ENCODE peak calls at places on chromosomes 11 and 22, in six cellular contexts. V, S, T, R, F and J are unnamed samples.

GRCh38 chr22:19523240-19524169 is 705 bp downstream of the CLDN5 start:
- DNase-seq in F (no peak), R (no peak), V (peak), S (no peak), T (no peak), J (no peak)

GRCh38 chr22:26597026-26597425 is 7.1 kb upstream of the TPST2 start:
- DNase-seq in T (no peak), F (no peak), R (no peak), V (no peak), S (no peak), J (no peak)

GRCh38 chr22:43919106-43919965 is 4.3 kb upstream of the PNPLA3 start:
- DNase-seq in V (peak), S (no peak), F (no peak), T (no peak), R (no peak), J (no peak)

GRCh38 chr11:134572741-134573675 is 161.0 kb upstream of the B3GAT1 start:
- DNase-seq in S (no peak), F (no peak), R (no peak), T (no peak), V (no peak), J (no peak)

GRCh38 chr11:92383430-92383829 is 158.8 kb downstream of the FAT3 start:
- DNase-seq in V (peak), R (peak), T (no peak), S (no peak), F (peak), J (no peak)

GRCh38 chr11:81989093-81989492 is 744.6 kb downstream of the FAM181B start:
- DNase-seq in S (no peak), F (peak), V (peak), R (no peak), T (no peak), J (no peak)

GRCh38 chr11:69691449-69691848 is 12.4 kb downstream of the FGF19 start:
- DNase-seq in R (no peak), F (no peak), S (no peak), T (no peak), V (no peak), J (no peak)

GRCh38 chr11:119028346-119029068 is 2.2 kb downstream of the SLC37A4 start:
- DNase-seq in F (no peak), S (no peak), T (no peak), V (no peak), R (no peak), J (no peak)

GRCh38 chr11:63763506-63764200 is 4.9 kb downstream of the ZFTA start:
- DNase-seq in T (peak), F (no peak), S (no peak), R (no peak), V (no peak), J (no peak)

GRCh38 chr11:63761173-63761572 is 7.4 kb downstream of the ZFTA start:
- DNase-seq in V (no peak), R (no peak), T (no peak), F (no peak), S (no peak), J (no peak)

GRCh38 chr11:63761870-63762661 is 6.5 kb downstream of the ZFTA start:
- DNase-seq in V (no peak), S (no peak), R (no peak), T (no peak), F (no peak), J (no peak)

GRCh38 chr11:63762662-63763505 is 5.7 kb downstream of the ZFTA start:
- DNase-seq in S (no peak), F (no peak), T (peak), R (no peak), V (peak), J (no peak)

GRCh38 chr11:63760487-63761079 is 8.0 kb downstream of the ZFTA start:
- DNase-seq in S (no peak), R (no peak), F (no peak), T (no peak), V (no peak), J (no peak)
- H3K4me3 ChIP-seq in S (no peak), R (no peak), F (no peak), T (no peak), V (no peak), J (no peak)

GRCh38 chr22:35973388-35973787 is 55.2 kb downstream of the RBFOX2 start:
- DNase-seq in R (no peak), T (no peak), V (peak), F (no peak), S (no peak), J (no peak)

GRCh38 chr22:35972559-35972958 is 56.1 kb downstream of the RBFOX2 start:
- DNase-seq in S (no peak), F (no peak), R (peak), T (no peak), V (peak), J (no peak)

GRCh38 chr22:35967046-35967397 is 61.6 kb downstream of the RBFOX2 start:
- DNase-seq in R (no peak), V (no peak), S (no peak), T (no peak), F (no peak), J (no peak)

GRCh38 chr22:35971418-35972119 is 57.1 kb downstream of the RBFOX2 start:
- DNase-seq in R (peak), S (no peak), T (no peak), F (peak), V (peak), J (no peak)

GRCh38 chr22:35970601-35971417 is 57.8 kb downstream of the RBFOX2 start:
- DNase-seq in T (no peak), F (no peak), R (no peak), S (no peak), V (peak), J (no peak)
- H3K4me3 ChIP-seq in T (no peak), F (no peak), R (peak), S (no peak), V (peak), J (no peak)

GRCh38 chr11:28243596-28243995 is 135.4 kb downstream of the METTL15 start:
- DNase-seq in F (no peak), S (no peak), V (peak), R (no peak), T (no peak), J (no peak)
- H3K4me3 ChIP-seq in F (no peak), S (no peak), V (no peak), R (no peak), T (no peak), J (no peak)

DNA sequence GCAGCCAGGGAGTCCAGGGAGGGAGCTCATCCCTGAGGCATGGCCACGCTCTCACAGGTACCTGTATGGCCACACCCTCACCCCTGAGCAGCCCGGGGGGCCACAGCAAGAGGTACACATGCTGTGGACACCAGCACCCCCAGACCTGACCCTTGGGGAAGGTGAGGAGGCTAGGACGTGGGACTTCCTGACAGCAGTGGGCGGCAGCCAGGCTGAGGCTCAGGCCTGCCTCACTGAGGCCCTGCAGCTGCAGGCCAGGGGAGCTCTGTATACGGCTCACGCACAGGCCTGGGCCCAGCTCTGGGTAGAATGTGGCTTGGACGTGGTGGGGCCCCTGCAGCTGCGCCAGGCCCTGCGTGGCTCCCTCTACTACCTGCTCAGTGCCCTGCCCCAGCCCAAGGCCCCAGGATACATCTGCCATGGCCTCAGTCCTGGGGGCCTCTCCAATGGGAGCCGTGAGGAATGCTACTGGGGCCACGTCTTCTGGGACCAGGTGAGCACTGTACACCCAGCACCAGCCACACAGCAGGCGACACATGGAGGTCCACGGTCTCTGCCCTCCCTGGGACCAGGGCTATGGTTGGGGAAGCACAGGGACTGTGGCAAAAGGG is 1.8 kb downstream of the PGGHG start:
- DNase-seq in R (no peak), S (peak), T (no peak), F (no peak), V (no peak), J (no peak)
- H3K4me3 ChIP-seq in R (no peak), S (no peak), T (no peak), F (no peak), V (no peak), J (no peak)

GRCh38 chr22:42000466-42000865 is 1.9 kb downstream of the WBP2NL start:
- DNase-seq in S (no peak), T (no peak), F (no peak), R (no peak), V (no peak), J (no peak)
- H3K4me3 ChIP-seq in S (no peak), T (no peak), F (no peak), R (no peak), V (no peak), J (no peak)

DNA sequence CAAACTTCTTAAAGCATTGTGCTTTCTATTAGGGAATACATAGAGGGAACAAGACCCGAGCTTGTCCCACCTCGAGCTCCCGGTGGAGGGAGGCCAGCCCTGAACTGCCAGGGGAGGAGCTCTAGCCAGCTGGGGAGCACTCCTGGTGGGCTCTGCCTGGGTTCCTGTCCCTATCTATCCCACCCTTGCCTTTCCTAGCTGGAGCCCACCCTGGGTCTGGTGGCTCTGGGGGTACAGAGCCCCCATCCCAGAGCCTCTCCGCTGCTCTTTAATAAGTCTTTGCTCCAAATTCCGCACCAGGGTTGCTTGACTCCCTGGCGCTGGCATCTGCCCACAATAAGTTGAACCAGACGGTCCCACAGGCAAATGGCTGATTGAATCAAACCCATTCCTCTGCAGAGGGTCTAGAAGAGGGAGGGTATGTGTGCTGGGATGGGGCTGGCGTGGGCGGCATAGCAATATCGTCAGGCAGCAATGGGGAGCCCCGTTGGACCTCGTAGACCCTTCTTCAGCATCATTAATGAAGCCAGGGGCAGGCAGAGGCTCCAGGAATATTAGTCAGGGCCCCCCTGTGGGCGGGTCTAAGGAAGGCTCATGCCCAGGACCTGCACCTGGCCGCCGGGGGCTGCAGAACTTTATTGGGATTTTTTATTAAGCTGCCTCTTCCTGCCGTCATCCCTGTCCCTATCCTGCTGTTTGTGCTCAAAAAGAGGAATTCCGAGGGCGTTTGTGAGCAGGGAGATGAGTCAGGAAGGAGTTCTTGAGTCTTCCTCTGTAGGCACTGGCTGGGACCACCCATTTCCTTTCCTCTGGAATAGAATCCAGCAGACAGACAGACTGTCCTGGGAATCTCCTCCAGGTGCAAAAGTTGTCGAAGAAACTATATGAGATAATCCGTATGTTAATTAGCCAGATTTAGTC is 38.5 kb upstream of the RIC3 start:
- DNase-seq in S (no peak), R (peak), T (no peak), V (peak), F (no peak), J (no peak)
- H3K4me3 ChIP-seq in S (no peak), R (no peak), T (peak), V (no peak), F (no peak), J (peak)

GRCh38 chr11:66820921-66821320 is 22.3 kb upstream of the RCE1 start:
- DNase-seq in F (no peak), S (no peak), V (no peak), T (no peak), R (no peak), J (no peak)
- H3K4me3 ChIP-seq in F (no peak), S (no peak), V (no peak), T (no peak), R (no peak), J (no peak)

GRCh38 chr11:105220175-105220574 is 80.6 kb upstream of the CARD18 start:
- DNase-seq in T (no peak), R (no peak), S (no peak), F (no peak), V (no peak), J (no peak)

GRCh38 chr11:105215528-105215927 is 76.0 kb upstream of the CARD18 start:
- DNase-seq in F (no peak), S (no peak), R (no peak), V (no peak), T (no peak), J (no peak)

GRCh38 chr11:105224859-105225258 is 85.3 kb upstream of the CARD18 start:
- DNase-seq in T (no peak), S (no peak), V (no peak), R (no peak), F (no peak), J (no peak)

GRCh38 chr11:105219269-105219668 is 79.7 kb upstream of the CARD18 start:
- DNase-seq in V (no peak), F (no peak), R (no peak), S (no peak), T (no peak), J (no peak)

DNA sequence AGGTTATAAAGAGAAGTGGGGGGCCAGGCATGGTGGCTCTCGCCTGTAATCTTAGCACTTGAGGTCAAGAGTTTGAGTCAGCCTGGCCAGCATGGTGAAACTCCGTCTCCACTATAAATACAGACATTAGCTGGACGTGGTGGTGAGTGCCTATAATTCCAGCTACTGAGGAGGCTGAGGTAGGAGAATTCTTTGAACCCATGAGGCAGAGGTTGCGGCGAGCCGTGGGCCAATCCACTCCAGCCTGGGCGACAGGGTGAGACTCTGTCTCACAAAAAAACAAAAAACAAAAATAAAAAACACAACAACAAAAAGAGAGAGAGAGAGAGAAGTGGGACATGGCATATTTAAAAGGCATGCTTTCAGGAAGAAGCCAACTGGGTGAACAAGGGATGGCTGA is 80.1 kb upstream of the CARD18 start:
- DNase-seq in V (no peak), S (no peak), R (no peak), T (no peak), F (no peak), J (no peak)
- H3K4me3 ChIP-seq in V (no peak), S (no peak), R (no peak), T (no peak), F (no peak), J (no peak)